ENCODE peak calls at places on chromosome 6, in nine cellular contexts. N is sigmoid colon, P is IMR-90, F is psoas muscle, Q is PC-3, U is heart right ventricle, Y is heart left ventricle, E is mammary epithelial cell, R is tibial nerve. K is an unnamed sample.

GRCh38 chr6:22383016-22383415 is 86.2 kb upstream of the PRL start:
- DNase-seq in N (no peak), P (no peak), F (no peak), Q (peak; percentile 87), U (no peak), Y (no peak), E (no peak), R (no peak), K (no peak)

GRCh38 chr6:149320745-149321240 is 3.3 kb downstream of the TAB2 start:
- DNase-seq in N (no peak), P (no peak), F (no peak), Q (peak; percentile 8), U (no peak), Y (no peak), E (no peak), R (no peak), K (no peak)

GRCh38 chr6:106360989-106361430 is 493 bp downstream of the CRYBG1 start:
- DNase-seq in N (no peak), P (no peak), F (peak; percentile 48), Q (peak; percentile 36), U (peak; percentile 11), Y (peak; percentile 20), E (peak; percentile 65), R (no peak), K (no peak)

GRCh38 chr6:136640132-136640915 is 90.1 kb upstream of the MAP7 start:
- DNase-seq in N (no peak), P (peak; percentile 82), F (no peak), Q (no peak), U (no peak), Y (no peak), E (peak; percentile 20), R (no peak), K (no peak)

GRCh38 chr6:31087494-31088089 is 24.8 kb downstream of the C6orf15 start:
- DNase-seq in N (peak; percentile 89), P (peak; percentile 86), F (peak; percentile 85), Q (peak; percentile 97), U (peak; percentile 83), Y (peak; percentile 84), E (peak; percentile 73), R (peak; percentile 94), K (peak; percentile 86)

GRCh38 chr6:38420207-38420606 is 219.5 kb downstream of the BTBD9 start:
- DNase-seq in N (no peak), P (peak; percentile 50), F (no peak), Q (peak; percentile 59), U (no peak), Y (no peak), E (peak; percentile 35), R (no peak), K (no peak)

GRCh38 chr6:131381694-131382093 is 191.3 kb upstream of the ARG1 start:
- DNase-seq in N (no peak), P (no peak), F (no peak), Q (no peak), U (no peak), Y (no peak), E (no peak), R (no peak), K (no peak)

GRCh38 chr6:114346451-114346850 is 3.6 kb upstream of the HS3ST5 start:
- DNase-seq in N (no peak), P (no peak), F (no peak), Q (peak; percentile 48), U (no peak), Y (no peak), E (no peak), R (no peak), K (no peak)

GRCh38 chr6:121828567-121828966 is 393.1 kb downstream of the GJA1 start:
- DNase-seq in N (no peak), P (no peak), F (no peak), Q (no peak), U (no peak), Y (no peak), E (no peak), R (no peak), K (no peak)

GRCh38 chr6:920512-920911 is 227.6 kb upstream of the EXOC2 start:
- DNase-seq in N (no peak), P (no peak), F (no peak), Q (no peak), U (no peak), Y (no peak), E (no peak), R (no peak), K (no peak)

GRCh38 chr6:52416629-52417151 is 3.5 kb upstream of the EFHC1 start:
- DNase-seq in N (no peak), P (peak; percentile 73), F (no peak), Q (peak; percentile 90), U (no peak), Y (no peak), E (peak; percentile 63), R (peak; percentile 83), K (peak; percentile 67)

GRCh38 chr6:90993771-90994170 is 406.9 kb upstream of the MAP3K7 start:
- DNase-seq in N (no peak), P (no peak), F (no peak), Q (peak; percentile 61), U (no peak), Y (no peak), E (peak; percentile 8), R (no peak), K (no peak)

GRCh38 chr6:85677243-85677956 is 34.7 kb upstream of the SYNCRIP start:
- DNase-seq in N (no peak), P (no peak), F (no peak), Q (no peak), U (no peak), Y (no peak), E (no peak), R (no peak), K (no peak)

GRCh38 chr6:10138917-10139316 is 276.0 kb downstream of the TFAP2A start:
- DNase-seq in N (no peak), P (peak; percentile 21), F (no peak), Q (peak; percentile 78), U (no peak), Y (no peak), E (peak; percentile 72), R (no peak), K (no peak)

GRCh38 chr6:157551041-157551832 is 170.2 kb downstream of the ZDHHC14 start:
- DNase-seq in N (no peak), P (no peak), F (no peak), Q (peak; percentile 45), U (no peak), Y (no peak), E (peak; percentile 85), R (no peak), K (no peak)
- H3K4me1 ChIP-seq in N (no peaks in the 10 kb centered on the region), P (no peaks in the 10 kb centered on the region), F (peaks cover 5% of the 10 kb centered on the region), Q (peaks cover 24% of the 10 kb centered on the region), U (no peaks in the 10 kb centered on the region), Y (no peaks in the 10 kb centered on the region), E (peaks cover 20% of the 10 kb centered on the region), R (no peaks in the 10 kb centered on the region), K (peaks cover 19% of the 10 kb centered on the region)

DNA sequence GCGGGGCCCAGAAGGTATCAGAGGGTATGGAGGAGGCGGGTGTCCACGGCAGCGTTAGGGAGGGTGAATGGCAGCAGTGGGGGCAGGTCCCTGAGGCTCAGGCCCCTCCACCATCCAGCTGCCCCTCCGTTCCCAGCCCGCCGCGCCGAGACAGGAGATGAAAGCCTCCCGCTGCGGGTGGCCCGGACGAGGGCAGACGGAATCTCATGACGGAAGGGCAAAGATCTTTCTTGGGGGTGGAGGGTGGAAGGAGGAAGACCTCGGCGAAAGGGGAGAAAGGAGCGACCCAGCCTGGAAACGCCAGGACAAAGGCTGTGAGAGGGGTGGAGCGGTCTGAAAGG is 441 bp downstream of the MICAL1 start:
- DNase-seq in N (no peak), P (no peak), F (no peak), Q (no peak), U (no peak), Y (no peak), E (peak; percentile 27), R (peak; percentile 19), K (peak; percentile 61)
- H3K4me1 ChIP-seq in N (peaks cover 21% of the 10 kb centered on the region), P (peaks cover 11% of the 10 kb centered on the region), F (peaks cover 25% of the 10 kb centered on the region), Q (peaks cover 18% of the 10 kb centered on the region), U (peaks cover 28% of the 10 kb centered on the region), Y (peaks cover 7% of the 10 kb centered on the region), E (peaks cover 10% of the 10 kb centered on the region), R (peaks cover 38% of the 10 kb centered on the region), K (peaks cover 78% of the 10 kb centered on the region)

DNA sequence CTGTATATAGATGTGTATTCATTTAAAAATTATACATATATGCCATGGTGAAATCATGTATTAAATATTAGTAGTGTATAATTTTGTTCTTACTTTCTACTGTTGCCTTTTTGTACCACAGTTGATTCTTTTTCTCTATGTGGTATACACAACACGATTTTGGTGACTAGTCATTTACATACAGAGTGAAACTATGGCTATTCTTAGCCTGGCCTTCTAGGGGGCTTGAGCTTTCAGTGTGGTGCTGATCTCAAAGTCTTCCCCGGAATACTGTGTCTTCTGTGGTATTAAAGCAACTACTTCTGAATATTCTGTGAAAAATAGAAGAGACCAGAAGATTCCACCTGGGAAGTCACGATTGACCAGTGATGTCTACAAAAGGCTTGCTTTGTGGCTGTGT is 301.9 kb downstream of the UTRN start:
- DNase-seq in N (no peak), P (no peak), F (no peak), Q (no peak), U (no peak), Y (no peak), E (no peak), R (no peak), K (no peak)
- H3K4me1 ChIP-seq in N (peaks cover 14% of the 10 kb centered on the region), P (no peaks in the 10 kb centered on the region), F (peaks cover 10% of the 10 kb centered on the region), Q (no peaks in the 10 kb centered on the region), U (peaks cover 21% of the 10 kb centered on the region), Y (peaks cover 8% of the 10 kb centered on the region), E (no peaks in the 10 kb centered on the region), R (peaks cover 57% of the 10 kb centered on the region), K (peaks cover 25% of the 10 kb centered on the region)

GRCh38 chr6:108751851-108752732 is 96.1 kb upstream of the ARMC2 start:
- DNase-seq in N (no peak), P (no peak), F (no peak), Q (no peak), U (no peak), Y (no peak), E (no peak), R (no peak), K (no peak)

GRCh38 chr6:108748959-108749358 is 99.3 kb upstream of the ARMC2 start:
- DNase-seq in N (no peak), P (no peak), F (no peak), Q (no peak), U (no peak), Y (no peak), E (no peak), R (no peak), K (no peak)

GRCh38 chr6:108750801-108751200 is 97.4 kb upstream of the ARMC2 start:
- DNase-seq in N (no peak), P (no peak), F (no peak), Q (peak; percentile 76), U (no peak), Y (no peak), E (no peak), R (no peak), K (no peak)

GRCh38 chr6:108755257-108756240 is 92.7 kb upstream of the ARMC2 start:
- DNase-seq in N (no peak), P (peak; percentile 51), F (no peak), Q (no peak), U (no peak), Y (no peak), E (peak; percentile 24), R (no peak), K (no peak)

DNA sequence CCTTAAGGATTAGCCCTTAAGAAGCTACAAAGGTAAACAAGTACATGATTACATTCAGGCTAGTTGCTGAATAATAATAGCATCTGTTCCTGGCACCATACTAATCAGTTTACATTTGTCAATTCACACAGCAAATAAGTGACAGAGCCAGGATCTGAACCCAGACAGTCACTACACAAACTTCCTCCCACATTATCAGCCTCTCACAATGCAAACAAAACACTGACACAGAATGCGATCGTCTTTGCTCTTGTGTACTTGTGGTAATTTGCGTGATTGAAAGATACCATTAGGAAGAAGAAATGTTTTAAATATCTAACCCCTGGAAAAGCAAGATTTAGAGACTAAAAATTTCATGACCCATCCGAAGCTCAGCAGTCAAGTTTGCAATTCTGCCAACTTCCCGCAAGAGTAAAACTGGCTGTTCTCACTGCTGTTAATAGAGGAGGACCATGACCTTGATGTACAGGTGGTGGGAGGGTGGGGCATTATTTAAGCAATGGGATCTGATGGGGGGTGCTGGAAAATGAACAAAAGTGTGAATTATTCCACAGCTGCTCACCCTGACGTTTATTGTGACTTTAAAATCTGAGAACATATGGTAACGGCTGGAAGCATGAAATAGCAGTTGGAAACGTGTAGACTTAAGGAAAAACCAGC is 95.4 kb upstream of the ARMC2 start:
- DNase-seq in N (no peak), P (no peak), F (no peak), Q (peak; percentile 80), U (no peak), Y (no peak), E (no peak), R (no peak), K (no peak)
- H3K4me1 ChIP-seq in N (peaks cover 14% of the 10 kb centered on the region), P (peaks cover 5% of the 10 kb centered on the region), F (peaks cover 14% of the 10 kb centered on the region), Q (peaks cover 53% of the 10 kb centered on the region), U (peaks cover 12% of the 10 kb centered on the region), Y (no peaks in the 10 kb centered on the region), E (peaks cover 2% of the 10 kb centered on the region), R (peaks cover 8% of the 10 kb centered on the region), K (no peaks in the 10 kb centered on the region)